ENCODE peak calls at places on chromosomes 5 and 9, in nine cellular contexts. V, S, Y, H, O, J, M, I and L are unnamed samples.

GRCh38 chr5:1834721-1835425 is 33.7 kb downstream of the NDUFS6 start:
- DNase-seq in O (no peak), V (no peak), H (no peak), Y (no peak), S (no peak), M (no peak), J (no peak), I (no peak), L (no peak)

GRCh38 chr9:4970970-4971641 is 14.0 kb upstream of the JAK2 start:
- DNase-seq in Y (no peak), J (no peak), V (no peak), O (no peak), H (no peak), I (no peak), S (no peak), M (peak; percentile 37), L (no peak)

GRCh38 chr5:19258686-19259085 is 729.3 kb downstream of the CDH18 start:
- DNase-seq in Y (no peak), I (no peak), O (no peak), J (no peak), S (no peak), V (no peak), M (no peak), H (no peak), L (no peak)

GRCh38 chr5:1754531-1755220 is 45.0 kb downstream of the MRPL36 start:
- DNase-seq in Y (peak; percentile 9), M (no peak), J (no peak), V (peak; percentile 4), H (no peak), I (no peak), O (no peak), S (no peak), L (no peak)

GRCh38 chr5:143495124-143495523 is 91.6 kb upstream of the NR3C1 start:
- DNase-seq in I (no peak), H (no peak), S (peak; percentile 60), O (peak; percentile 72), V (no peak), M (no peak), J (peak; percentile 62), Y (no peak), L (no peak)

GRCh38 chr5:82396871-82397514 is 118.8 kb upstream of the RPS23 start:
- DNase-seq in I (peak; percentile 100), O (peak; percentile 99), Y (peak; percentile 67), M (no peak), H (peak; percentile 95), V (peak; percentile 85), J (peak; percentile 100), S (peak; percentile 99), L (no peak)

GRCh38 chr5:112316006-112316405 is 103.1 kb downstream of the EPB41L4A start:
- DNase-seq in Y (no peak), H (no peak), J (no peak), V (no peak), O (no peak), I (no peak), S (no peak), M (no peak), L (no peak)

GRCh38 chr9:37650873-37651768 is at the start of gene FRMPD1:
- DNase-seq in Y (no peak), H (no peak), J (peak; percentile 36), I (no peak), V (peak; percentile 48), S (peak; percentile 41), M (peak; percentile 13), O (peak; percentile 18), L (no peak)

GRCh38 chr9:108855888-108856287 is at the start of gene ACTL7B:
- DNase-seq in H (no peak), O (no peak), S (no peak), M (no peak), I (no peak), J (no peak), V (no peak), Y (no peak), L (no peak)

GRCh38 chr5:95962785-95963184 is 1.1 kb upstream of the ELL2 start:
- DNase-seq in S (no peak), H (no peak), I (no peak), J (peak; percentile 38), O (no peak), Y (no peak), M (no peak), V (no peak), L (no peak)

GRCh38 chr9:16530669-16531461 is 339.6 kb downstream of the BNC2 start:
- DNase-seq in J (peak; percentile 53), Y (peak; percentile 34), H (no peak), M (no peak), O (peak; percentile 77), S (no peak), V (peak; percentile 37), I (no peak), L (no peak)

GRCh38 chr9:72828281-72828731 is 124.5 kb downstream of the ALDH1A1 start:
- DNase-seq in I (no peak), J (no peak), Y (no peak), M (no peak), O (no peak), V (no peak), H (no peak), S (no peak), L (no peak)

GRCh38 chr5:52491829-52492217 is 295.9 kb upstream of the ITGA1 start:
- DNase-seq in O (no peak), S (no peak), M (no peak), H (no peak), I (no peak), Y (no peak), V (no peak), J (no peak), L (no peak)

GRCh38 chr9:108727580-108728056 is 128.2 kb downstream of the ACTL7B start:
- DNase-seq in S (peak; percentile 50), M (no peak), V (no peak), O (peak; percentile 42), I (no peak), J (no peak), Y (no peak), H (no peak), L (no peak)

GRCh38 chr9:117616436-117616835 is 87.8 kb upstream of the TLR4 start:
- DNase-seq in Y (no peak), O (no peak), H (no peak), M (no peak), S (no peak), J (no peak), V (no peak), I (no peak), L (no peak)

GRCh38 chr5:131413605-131414559 is 150.0 kb downstream of the CDC42SE2 start:
- DNase-seq in V (no peak), Y (no peak), S (no peak), H (no peak), M (no peak), O (no peak), I (no peak), J (peak; percentile 18), L (no peak)

GRCh38 chr5:35518104-35518503 is 99.6 kb upstream of the SPEF2 start:
- DNase-seq in V (no peak), I (no peak), J (no peak), Y (no peak), M (peak; percentile 73), O (no peak), H (no peak), S (no peak), L (no peak)

DNA sequence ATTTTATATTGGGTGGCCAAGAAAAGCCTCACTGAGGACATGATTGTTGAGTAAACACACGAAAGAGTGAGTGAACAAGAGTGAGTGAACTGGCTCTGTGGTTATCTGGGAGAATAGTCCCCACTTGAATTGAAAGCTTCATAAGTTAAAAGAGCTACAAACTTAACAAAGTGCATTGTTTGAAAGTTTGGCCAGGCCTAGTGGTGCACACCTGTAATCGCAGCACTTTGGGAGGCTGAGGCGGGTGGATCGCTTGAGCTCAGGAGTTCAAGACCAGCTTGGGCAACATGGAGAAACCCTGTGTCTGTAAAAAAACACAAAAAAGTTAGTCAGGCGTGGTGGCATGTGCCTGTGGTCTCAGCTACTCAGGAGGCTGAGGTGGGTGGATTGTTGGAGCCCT is 26.9 kb downstream of the SMC2 start:
- DNase-seq in H (no peak), M (no peak), Y (no peak), O (no peak), I (no peak), V (no peak), J (no peak), S (no peak), L (no peak)
- TF ChIP-seq CTCF in H (no peak), M (peak; percentile 9), Y (no peak), O (no peak), I (no peak), V (no peak), J (no peak), S (no peak), L (no peak)

DNA sequence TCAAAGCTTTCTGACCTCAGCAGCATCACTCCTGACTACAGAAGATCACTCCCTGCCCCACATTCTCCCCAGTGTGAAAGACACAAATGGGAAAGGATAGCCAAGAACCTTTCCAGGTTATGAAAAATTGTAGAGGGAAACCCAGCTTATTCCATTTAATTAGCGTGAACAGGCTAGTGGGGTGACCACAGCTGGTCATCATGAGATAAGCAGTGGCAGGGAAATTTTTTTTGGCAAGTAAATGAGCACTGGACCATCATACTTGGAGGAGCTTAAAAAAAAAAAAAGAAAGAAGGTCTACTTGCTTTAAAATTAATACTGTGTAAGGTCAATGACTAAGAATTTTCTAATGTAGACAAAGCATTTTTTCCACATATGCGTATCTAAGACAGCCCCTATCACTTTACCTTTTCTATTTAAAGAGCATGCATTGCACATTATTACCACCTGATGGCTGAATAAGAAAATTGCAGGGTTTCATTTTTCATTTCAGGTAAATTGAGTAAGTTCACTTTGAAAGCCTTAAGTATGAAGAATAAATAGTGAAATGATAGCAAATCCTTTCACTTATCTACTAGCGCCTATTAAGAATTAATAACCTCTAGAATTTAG is 123.6 kb downstream of the ELAVL2 start:
- DNase-seq in H (no peak), Y (no peak), I (no peak), J (no peak), S (no peak), O (no peak), M (no peak), V (no peak), L (no peak)
- TF ChIP-seq CTCF in H (no peak), Y (no peak), I (no peak), J (no peak), S (no peak), O (no peak), M (peak; percentile 31), V (no peak), L (no peak)

GRCh38 chr5:174732040-174733020 is 7.9 kb downstream of the MSX2 start:
- DNase-seq in I (no peak), M (no peak), O (no peak), Y (no peak), S (no peak), J (no peak), V (no peak), H (no peak), L (no peak)
- TF ChIP-seq CTCF in I (no peak), M (no peak), O (no peak), Y (no peak), S (no peak), J (no peak), V (no peak), H (no peak), L (no peak)

DNA sequence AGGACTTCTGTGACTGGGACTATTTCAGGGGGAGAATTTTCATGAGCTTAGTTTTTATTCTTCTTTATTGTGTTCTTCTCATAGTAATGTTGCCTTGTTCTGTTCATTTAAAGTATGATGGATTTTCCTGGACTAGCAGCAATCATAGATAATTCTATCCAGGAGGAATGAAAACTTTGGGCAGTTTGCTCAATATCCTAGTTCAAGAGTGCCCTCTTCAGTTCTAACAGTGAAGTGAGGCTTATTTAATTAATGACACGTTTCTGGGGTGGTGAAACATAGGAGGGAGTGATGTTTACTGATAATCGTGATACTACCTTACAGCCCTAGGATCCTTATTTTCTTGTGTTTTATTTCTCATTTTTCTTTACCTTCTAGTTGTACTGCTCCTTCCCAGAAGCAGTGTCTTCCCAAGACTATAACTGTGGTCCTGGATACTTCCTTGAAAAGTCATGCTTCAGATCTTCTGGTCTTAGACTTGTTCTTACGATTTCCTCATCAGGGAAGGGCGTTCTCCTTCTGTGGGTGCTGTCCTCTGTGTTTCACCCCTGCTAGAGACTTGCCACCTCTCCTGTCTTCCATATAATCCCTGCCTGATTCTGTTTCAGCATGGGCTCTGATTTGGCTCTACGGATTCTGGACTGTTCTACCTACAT is 57.4 kb downstream of the CFAP95 start:
- DNase-seq in J (peak; percentile 65), H (no peak), I (no peak), S (peak; percentile 64), M (peak; percentile 23), O (peak; percentile 67), Y (no peak), V (no peak), L (no peak)
- TF ChIP-seq CTCF in J (peak; percentile 64), H (peak; percentile 55), I (peak; percentile 40), S (peak; percentile 57), M (peak; percentile 79), O (peak; percentile 51), Y (peak; percentile 63), V (peak; percentile 47), L (peak; percentile 67)